ENCODE peak calls at places on chromosomes 5 and 9, in five cellular contexts. M is breast epithelium, C is fibroblast of lung, F is GM23338, E is heart right ventricle. P is an unnamed sample.

GRCh38 chr5:162288647-162289296 is 221.2 kb downstream of the GABRG2 start:
- DNase-seq in M (no peak), C (no peak), F (no peak), E (no peak), P (no peak)

GRCh38 chr5:73826761-73827450 is 200.9 kb downstream of the ARHGEF28 start:
- DNase-seq in M (peak; percentile 73), F (peak; percentile 20), C (peak; percentile 57), E (no peak), P (no peak)

GRCh38 chr5:67163863-67164595 is 32.6 kb downstream of the CD180 start:
- DNase-seq in C (no peak), F (no peak), E (no peak), M (no peak), P (peak; percentile 51)

GRCh38 chr5:134491841-134492442 is 33.5 kb upstream of the JADE2 start:
- DNase-seq in M (no peak), F (no peak), E (no peak), C (no peak), P (no peak)

GRCh38 chr5:143641549-143641955 is 170.4 kb upstream of the HMHB1 start:
- DNase-seq in C (peak; percentile 79), M (no peak), F (no peak), E (no peak), P (no peak)

GRCh38 chr5:157271740-157272271 is 5.9 kb downstream of the CYFIP2 start:
- DNase-seq in C (no peak), F (no peak), E (no peak), M (no peak), P (no peak)

GRCh38 chr5:10599828-10600227 is 36.0 kb downstream of the ANKRD33B start:
- DNase-seq in C (peak; percentile 58), F (no peak), M (no peak), E (no peak), P (no peak)

GRCh38 chr9:128705051-128705965 is 3.0 kb downstream of the PKN3 start:
- DNase-seq in C (no peak), M (no peak), F (no peak), E (no peak), P (peak; percentile 48)

GRCh38 chr9:89383030-89383720 is 64.9 kb downstream of the SECISBP2 start:
- DNase-seq in C (no peak), F (no peak), M (no peak), E (no peak), P (no peak)
- H3K27ac ChIP-seq in C (no peak overlapping the region), F (no peak overlapping the region), M (no peak overlapping the region), E (no peak overlapping the region), P (no peak overlapping the region)

GRCh38 chr5:17089001-17089400 is 128.4 kb upstream of the BASP1 start:
- DNase-seq in F (no peak), E (no peak), M (no peak), C (no peak), P (no peak)

GRCh38 chr5:17088051-17088450 is 129.4 kb upstream of the BASP1 start:
- DNase-seq in C (peak; percentile 55), M (no peak), E (no peak), F (no peak), P (no peak)

GRCh38 chr5:17089690-17090089 is 127.7 kb upstream of the BASP1 start:
- DNase-seq in F (no peak), E (no peak), M (no peak), C (no peak), P (no peak)

GRCh38 chr5:17090839-17091238 is 126.6 kb upstream of the BASP1 start:
- DNase-seq in M (no peak), E (no peak), C (no peak), F (no peak), P (no peak)

GRCh38 chr5:17087035-17087434 is 130.4 kb upstream of the BASP1 start:
- DNase-seq in F (no peak), M (no peak), E (no peak), C (peak; percentile 31), P (no peak)
- H3K4me3 ChIP-seq in F (no peak overlapping the region), M (no peak overlapping the region), E (no peak overlapping the region), C (no peak overlapping the region), P (no peak overlapping the region)

DNA sequence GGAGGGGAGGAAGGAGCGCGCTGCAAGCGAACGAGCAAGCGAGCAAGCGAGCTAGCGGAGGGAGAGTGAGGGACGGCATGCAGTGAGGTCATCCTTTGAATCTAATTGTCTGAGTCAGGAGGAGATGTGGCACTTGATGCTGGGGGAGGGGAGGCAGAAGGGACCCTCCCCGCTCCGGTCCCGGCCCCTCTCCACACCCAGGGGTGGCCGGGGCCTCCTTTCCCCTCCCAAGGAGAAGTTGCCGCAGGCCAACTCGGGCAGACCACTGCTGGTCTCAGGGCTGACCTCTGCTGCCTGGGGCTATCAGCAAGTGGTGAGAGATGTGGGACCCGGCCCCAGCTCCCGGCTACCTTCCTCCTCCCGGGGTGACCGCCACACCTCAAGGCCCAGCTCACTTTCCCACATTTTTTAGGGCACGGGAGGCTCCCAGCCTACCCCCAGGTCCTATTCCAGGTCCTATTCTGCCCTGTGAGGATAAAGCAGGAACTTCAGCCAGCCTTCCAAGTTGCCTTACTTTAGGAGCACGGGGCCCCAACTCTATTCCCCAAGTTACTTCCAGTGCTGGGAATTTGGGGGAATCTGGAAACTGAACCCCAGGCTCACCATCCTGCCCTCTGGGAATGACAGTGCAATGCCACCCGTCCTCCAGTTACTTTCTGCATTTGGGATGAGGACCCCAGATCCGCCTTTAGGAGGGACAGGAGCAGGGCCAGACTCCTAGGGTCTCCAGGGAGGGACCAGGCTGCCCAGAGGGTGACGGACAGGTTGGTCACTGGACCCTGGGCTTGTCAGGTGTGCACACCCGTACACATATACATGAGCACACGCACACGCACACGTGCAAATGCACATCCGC is 11.1 kb downstream of the CNTFR start:
- DNase-seq in C (peak; percentile 31), M (no peak), F (peak; percentile 75), E (no peak), P (no peak)
- TF ChIP-seq CTCF in C (no peak), M (no peak), F (no peak), E (no peak), P (no peak)

GRCh38 chr9:105712297-105712696 is 18.0 kb downstream of the TMEM38B start:
- DNase-seq in F (no peak), E (no peak), C (no peak), M (no peak), P (no peak)
- H3K27ac ChIP-seq in F (no peak overlapping the region), E (peak overlapping the region; percentile 20), C (no peak overlapping the region), M (no peak overlapping the region), P (peak overlapping the region; percentile 48)

GRCh38 chr5:2754621-2755370 is 3.3 kb upstream of the IRX2 start:
- DNase-seq in M (peak; percentile 57), E (no peak), C (no peak), F (peak; percentile 58), P (no peak)
- H3K4me3 ChIP-seq in M (peak overlapping the region; percentile 98), E (peak overlapping the region; percentile 50), C (no peak overlapping the region), F (peak overlapping the region; percentile 95), P (no peak overlapping the region)

GRCh38 chr9:35814106-35814840 is 569 bp downstream of the HINT2 start:
- DNase-seq in E (peak; percentile 70), C (peak; percentile 64), F (peak; percentile 87), M (peak; percentile 70), P (peak; percentile 88)
- TF ChIP-seq CTCF in E (peak; percentile 47), C (peak; percentile 40), F (peak; percentile 51), M (no peak), P (peak; percentile 23)

P was measured in psoas muscle.